ENCODE peak calls at places on chromosome 1, in four cellular contexts. R is HepG2, J is WTC11, N is GM12878. X is an unnamed sample.

GRCh38 chr1:48741380-48741779 is 35.3 kb downstream of the BEND5 start:
- DNase-seq in N (no peak), R (no peak), J (no peak), X (no peak)

GRCh38 chr1:212721388-212722247 is 22.0 kb upstream of the BATF3 start:
- DNase-seq in R (peak), N (no peak), J (no peak), X (peak)

GRCh38 chr1:7847599-7847998 is 5.3 kb downstream of the UTS2 start:
- DNase-seq in R (no peak), J (no peak), N (no peak), X (no peak)

GRCh38 chr1:162323023-162323422 is 53.6 kb downstream of the SPATA46 start:
- DNase-seq in R (no peak), J (no peak), N (no peak), X (no peak)

GRCh38 chr1:216193839-216194443 is 229.3 kb downstream of the USH2A start:
- DNase-seq in R (no peak), J (no peak), N (no peak), X (no peak)

GRCh38 chr1:216064643-216065042 is 358.6 kb downstream of the USH2A start:
- DNase-seq in J (no peak), R (no peak), N (no peak), X (no peak)

GRCh38 chr1:47137925-47138615 is 829 bp downstream of the CYP4A22 start:
- DNase-seq in J (no peak), R (no peak), N (no peak), X (no peak)

GRCh38 chr1:185487030-185487429 is 170.0 kb upstream of the IVNS1ABP start:
- DNase-seq in N (no peak), J (no peak), R (no peak), X (no peak)

GRCh38 chr1:154747841-154748766 is 122.0 kb downstream of the KCNN3 start:
- DNase-seq in N (peak), J (no peak), R (no peak), X (no peak)

GRCh38 chr1:109163549-109163948 is 49.6 kb downstream of the ELAPOR1 start:
- DNase-seq in R (no peak), J (no peak), N (peak), X (no peak)

GRCh38 chr1:112954059-112954458 is 1.9 kb downstream of the SLC16A1 start:
- DNase-seq in N (no peak), J (no peak), R (no peak), X (no peak)

GRCh38 chr1:47997289-47998200 is at the start of gene TRABD2B:
- DNase-seq in R (peak), J (peak), N (no peak), X (peak)

GRCh38 chr1:40740039-40740991 is 43.3 kb upstream of the KCNQ4 start:
- DNase-seq in R (peak), N (no peak), J (no peak), X (no peak)

GRCh38 chr1:56788588-56788987 is 30.6 kb downstream of the FYB2 start:
- DNase-seq in R (no peak), J (no peak), N (no peak), X (no peak)

GRCh38 chr1:180117764-180118116 is 36.9 kb upstream of the QSOX1 start:
- DNase-seq in J (no peak), N (no peak), R (no peak), X (no peak)

GRCh38 chr1:210496063-210496462 is 167.4 kb downstream of the HHAT start:
- DNase-seq in R (no peak), N (no peak), J (no peak), X (no peak)

DNA sequence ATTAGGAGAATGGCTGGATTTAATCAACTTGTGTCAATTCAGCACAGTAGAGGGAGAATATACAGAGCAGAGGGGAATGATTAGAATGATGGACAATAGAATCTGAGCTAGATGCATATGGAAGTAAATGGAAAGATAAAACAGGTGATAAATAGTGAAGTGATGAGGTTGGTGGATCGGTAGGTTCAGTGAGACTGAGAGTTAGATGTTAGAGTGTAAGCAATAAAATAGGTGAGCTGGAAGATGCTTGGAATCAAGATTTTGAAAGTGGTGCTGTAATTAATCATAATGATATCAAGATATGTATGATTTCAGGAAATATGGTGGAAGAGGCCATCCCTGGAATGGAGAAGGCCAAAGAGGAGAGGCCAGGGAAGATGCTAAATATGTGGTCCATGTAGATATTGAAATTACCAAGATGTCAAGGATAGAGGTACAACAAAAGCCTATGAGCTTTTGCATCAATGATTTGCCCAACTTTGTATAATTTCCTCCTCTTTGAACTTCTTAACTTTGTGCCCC is 9.2 kb downstream of the PTGS2 start:
- DNase-seq in J (no peak), N (no peak), R (no peak), X (no peak)
- TF ChIP-seq CREM in J (no peak), N (no peak), R (no peak), X (no peak)

GRCh38 chr1:204003536-204003935 is 69.4 kb upstream of the SOX13 start:
- DNase-seq in N (no peak), R (no peak), J (no peak), X (no peak)
- TF ChIP-seq CREM in N (no peak), R (no peak), J (no peak), X (no peak)

DNA sequence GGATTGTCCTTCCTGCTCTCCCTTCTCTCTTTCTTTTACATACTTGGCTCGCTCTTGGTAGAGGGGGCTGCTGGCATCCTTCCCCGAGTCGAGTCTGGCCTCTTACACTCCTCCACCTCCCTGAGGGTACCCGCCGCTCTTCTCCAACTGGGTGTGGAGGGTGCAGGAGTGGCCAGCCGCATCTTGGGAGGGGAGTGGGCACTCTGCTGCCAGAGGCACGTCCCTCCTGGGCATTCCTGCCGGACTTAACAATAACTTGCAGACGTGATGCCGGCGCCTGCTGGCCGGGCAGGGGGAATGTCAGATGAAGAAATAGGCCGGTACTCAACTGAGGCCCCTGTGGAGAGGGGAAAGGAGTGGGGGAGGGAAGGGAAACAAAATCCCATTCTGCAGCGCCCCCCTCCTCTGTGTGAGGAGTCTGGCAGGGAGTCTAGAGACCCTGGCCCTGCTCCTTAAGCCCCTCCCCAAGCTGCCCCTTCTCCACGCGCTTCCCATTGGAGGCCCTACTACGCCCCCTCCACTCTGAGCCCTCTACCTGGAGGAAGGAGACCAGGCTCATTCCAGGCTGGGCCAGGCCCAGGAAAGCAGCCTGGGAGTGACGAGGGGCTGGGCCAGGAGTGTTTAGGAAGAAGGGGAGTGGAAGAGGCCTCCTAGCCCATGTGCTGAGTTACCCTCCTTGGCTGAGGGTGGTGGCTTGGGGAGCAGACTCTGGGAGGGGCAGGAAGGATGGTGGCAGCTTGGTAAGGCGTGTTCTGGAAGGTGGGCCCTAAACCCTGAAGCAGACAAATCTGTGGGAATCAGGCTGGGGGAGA is 1.8 kb downstream of the ATP2B4 start:
- DNase-seq in N (no peak), J (peak), R (no peak), X (no peak)
- TF ChIP-seq CREM in N (no peak), J (no peak), R (no peak), X (no peak)

DNA sequence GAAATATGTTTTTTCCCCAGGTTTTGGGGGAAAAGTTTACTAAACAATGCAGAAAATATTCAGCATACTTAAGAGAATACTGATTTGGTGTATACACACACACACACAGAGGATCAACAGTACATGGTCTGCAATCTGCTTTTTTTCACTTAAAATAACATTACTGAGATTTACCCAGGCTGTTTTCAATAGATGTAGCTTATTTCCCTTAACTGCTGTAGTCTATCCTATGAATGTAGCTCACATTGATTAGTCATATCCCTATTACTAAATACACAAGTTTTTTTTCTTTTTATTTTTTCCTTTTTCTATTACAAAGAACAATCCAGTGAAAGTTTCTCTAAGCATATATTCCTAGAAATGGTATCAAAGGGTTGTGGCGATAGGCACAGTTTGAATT is 266.7 kb upstream of the GREM2 start:
- DNase-seq in N (no peak), R (no peak), J (no peak), X (no peak)
- TF ChIP-seq CREM in N (no peak), R (no peak), J (no peak), X (no peak)

GRCh38 chr1:101311146-101311892 is 74.5 kb downstream of the S1PR1 start:
- DNase-seq in R (no peak), N (no peak), J (no peak), X (no peak)

GRCh38 chr1:101309334-101310221 is 72.8 kb downstream of the S1PR1 start:
- DNase-seq in R (peak), J (peak), N (no peak), X (peak)

GRCh38 chr1:101308001-101308659 is 71.3 kb downstream of the S1PR1 start:
- DNase-seq in R (no peak), N (no peak), J (no peak), X (no peak)

GRCh38 chr1:101310484-101310883 is 73.7 kb downstream of the S1PR1 start:
- DNase-seq in R (no peak), N (no peak), J (no peak), X (no peak)

DNA sequence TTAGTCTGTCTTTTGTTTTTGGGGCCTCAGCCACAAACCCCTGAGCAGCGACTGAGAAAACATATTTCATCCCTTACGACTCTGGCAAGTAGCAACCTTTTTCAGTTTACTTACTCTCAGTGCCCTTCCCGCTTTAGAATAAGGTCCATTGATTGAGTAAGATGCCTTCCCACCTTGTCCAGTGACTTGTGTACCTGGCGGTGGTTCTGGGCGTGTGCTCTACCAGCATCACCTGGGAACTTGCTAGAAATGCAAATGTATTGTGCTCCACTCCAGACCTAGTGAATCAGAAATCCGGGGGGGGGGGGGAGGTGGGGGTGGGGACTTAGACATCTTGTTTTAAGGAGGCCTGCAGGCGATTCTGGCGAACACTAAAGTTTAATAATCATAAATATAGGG is 72.1 kb downstream of the S1PR1 start:
- DNase-seq in N (no peak), J (no peak), R (no peak), X (no peak)
- TF ChIP-seq CREM in N (no peak), J (no peak), R (no peak), X (no peak)